ENCODE peak calls at places on chromosomes 16 and 17, in four cellular contexts. U is heart right ventricle, I is uterus, R is NB4. K is an unnamed sample.

GRCh38 chr17:50195196-50195865 is 6.1 kb downstream of the COL1A1 start:
- DNase-seq in I (no peak), R (no peak), U (no peak), K (no peak)

GRCh38 chr16:15907863-15908478 is 19.6 kb upstream of the CEP20 start:
- DNase-seq in U (no peak), R (peak), I (no peak), K (peak)

GRCh38 chr16:85436636-85437160 is 176.4 kb upstream of the GSE1 start:
- DNase-seq in R (no peak), U (no peak), I (peak), K (no peak)

GRCh38 chr17:49381793-49382192 is 19.7 kb upstream of the ZNF652 start:
- DNase-seq in R (no peak), U (no peak), I (no peak), K (no peak)

GRCh38 chr16:55521792-55522191 is 12.9 kb downstream of the LPCAT2 start:
- DNase-seq in I (no peak), R (no peak), U (no peak), K (no peak)

GRCh38 chr16:9797306-9797705 is 384.9 kb downstream of the GRIN2A start:
- DNase-seq in R (no peak), I (no peak), U (peak), K (peak)

GRCh38 chr16:21301168-21301894 is 23.2 kb upstream of the CRYM start:
- DNase-seq in U (peak), R (peak), I (peak), K (peak)

GRCh38 chr17:66549312-66549705 is 246.9 kb downstream of the PRKCA start:
- DNase-seq in U (no peak), R (no peak), I (no peak), K (no peak)

GRCh38 chr16:710500-711075 is 4.3 kb upstream of the METRN start:
- DNase-seq in U (no peak), R (no peak), I (no peak), K (no peak)

GRCh38 chr17:4182043-4182442 is 39.0 kb downstream of the CYB5D2 start:
- DNase-seq in I (no peak), U (no peak), R (no peak), K (no peak)

GRCh38 chr17:30239089-30239462 is 3.6 kb upstream of the SLC6A4 start:
- DNase-seq in R (no peak), U (no peak), I (no peak), K (no peak)

GRCh38 chr16:65667013-65667578 is 545.2 kb upstream of the CDH11 start:
- DNase-seq in U (no peak), I (no peak), R (peak), K (no peak)

GRCh38 chr17:49035470-49036269 is 38.5 kb downstream of the IGF2BP1 start:
- DNase-seq in U (peak), I (peak), R (peak), K (peak)

GRCh38 chr17:9880582-9880999 is 24.5 kb downstream of the RCVRN start:
- DNase-seq in U (no peak), I (no peak), R (peak), K (peak)

GRCh38 chr17:78680436-78680835 is 101.6 kb downstream of the CYTH1 start:
- DNase-seq in I (no peak), U (no peak), R (no peak), K (no peak)

GRCh38 chr17:73553311-73553710 is 90.9 kb downstream of the SDK2 start:
- DNase-seq in I (no peak), R (no peak), U (no peak), K (no peak)

GRCh38 chr17:51487947-51488346 is 227.6 kb downstream of the UTP18 start:
- DNase-seq in U (no peak), R (peak), I (no peak), K (peak)

GRCh38 chr16:57264381-57264780 is 19.3 kb downstream of the ARL2BP start:
- DNase-seq in R (peak), I (no peak), U (no peak), K (no peak)

GRCh38 chr17:52383493-52384100 is 225.1 kb upstream of the CA10 start:
- DNase-seq in U (no peak), I (no peak), R (peak), K (peak)

GRCh38 chr17:949623-950338 is 29.8 kb downstream of the NXN start:
- DNase-seq in I (no peak), R (no peak), U (no peak), K (no peak)

GRCh38 chr17:74519951-74520553 is 11.2 kb downstream of the CD300LB start:
- DNase-seq in U (no peak), I (no peak), R (peak), K (no peak)

GRCh38 chr16:77336637-77337036 is 98.2 kb downstream of the ADAMTS18 start:
- DNase-seq in R (no peak), I (no peak), U (no peak), K (no peak)

GRCh38 chr17:33288954-33289353 is 4.1 kb downstream of the ASIC2 start:
- DNase-seq in R (no peak), I (no peak), U (no peak), K (no peak)

GRCh38 chr17:68511254-68511670 is 968 bp upstream of the PRKAR1A start:
- DNase-seq in U (no peak), I (no peak), R (no peak), K (no peak)

GRCh38 chr16:1958715-1959268 is 546 bp upstream of the NDUFB10 start:
- DNase-seq in U (no peak), R (no peak), I (peak), K (no peak)

GRCh38 chr17:49021768-49022103 is 24.6 kb downstream of the IGF2BP1 start:
- DNase-seq in I (no peak), U (no peak), R (no peak), K (no peak)

GRCh38 chr17:79631640-79632431 is 21.0 kb upstream of the RBFOX3 start:
- DNase-seq in R (no peak), U (no peak), I (no peak), K (no peak)

GRCh38 chr16:57385083-57385482 is 12.8 kb downstream of the CX3CL1 start:
- DNase-seq in U (no peak), I (no peak), R (no peak), K (no peak)

GRCh38 chr17:40963838-40964237 is 2.9 kb downstream of the KRT39 start:
- DNase-seq in R (peak), U (no peak), I (no peak), K (peak)

GRCh38 chr16:27628216-27628945 is 78.4 kb downstream of the KATNIP start:
- DNase-seq in I (no peak), U (no peak), R (no peak), K (no peak)

GRCh38 chr17:34146440-34147043 is 108.5 kb upstream of the CCL2 start:
- DNase-seq in U (peak), R (peak), I (no peak), K (peak)

GRCh38 chr16:84785843-84786538 is 33.8 kb upstream of the CRISPLD2 start:
- DNase-seq in R (no peak), I (no peak), U (peak), K (no peak)

GRCh38 chr16:87685766-87686165 is 80.0 kb downstream of the KLHDC4 start:
- DNase-seq in R (no peak), U (no peak), I (no peak), K (no peak)

GRCh38 chr16:14125708-14126107 is 54.6 kb downstream of the MRTFB start:
- DNase-seq in R (no peak), U (no peak), I (no peak), K (no peak)

GRCh38 chr16:10090816-10091215 is 91.4 kb downstream of the GRIN2A start:
- DNase-seq in I (no peak), U (no peak), R (no peak), K (no peak)

GRCh38 chr17:296906-297690 is 55.5 kb downstream of the RPH3AL start:
- DNase-seq in R (no peak), U (no peak), I (no peak), K (no peak)

GRCh38 chr16:23254338-23254737 is 47.8 kb upstream of the SCNN1B start:
- DNase-seq in U (no peak), I (no peak), R (no peak), K (no peak)

GRCh38 chr16:87207509-87207908 is 109.7 kb downstream of the C16orf95 start:
- DNase-seq in I (no peak), U (no peak), R (peak), K (peak)

GRCh38 chr17:79706931-79707382 is 23.8 kb upstream of the ENPP7 start:
- DNase-seq in I (peak), U (no peak), R (no peak), K (peak)

GRCh38 chr17:57810740-57811632 is 38.9 kb downstream of the MRPS23 start:
- DNase-seq in U (peak), R (peak), I (peak), K (no peak)
- H3K4me3 ChIP-seq in U (peak), R (no peak), I (peak), K (no peak)

DNA sequence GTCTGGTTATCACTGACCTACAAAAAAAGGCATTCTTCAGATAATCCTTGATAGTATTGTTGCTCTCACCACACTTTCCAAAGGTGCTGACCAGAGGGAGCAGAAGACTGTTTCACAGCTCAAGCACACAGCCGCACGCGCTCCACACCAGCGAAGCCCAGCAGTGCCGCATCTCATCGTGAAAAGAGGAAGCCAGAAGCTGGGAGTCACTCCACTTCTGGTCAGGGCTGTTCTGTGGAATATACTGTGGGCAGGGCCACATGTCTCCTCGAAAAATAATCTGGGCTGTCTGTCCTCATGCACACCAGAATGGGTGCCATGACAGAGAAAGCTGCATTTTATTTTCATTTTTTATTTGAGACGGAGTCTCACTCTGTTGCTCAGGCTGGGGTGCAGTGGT is 7.3 kb upstream of the PRSS36 start:
- DNase-seq in I (no peak), R (peak), U (peak), K (no peak)
- H3K4me3 ChIP-seq in I (no peak), R (no peak), U (no peak), K (no peak)

DNA sequence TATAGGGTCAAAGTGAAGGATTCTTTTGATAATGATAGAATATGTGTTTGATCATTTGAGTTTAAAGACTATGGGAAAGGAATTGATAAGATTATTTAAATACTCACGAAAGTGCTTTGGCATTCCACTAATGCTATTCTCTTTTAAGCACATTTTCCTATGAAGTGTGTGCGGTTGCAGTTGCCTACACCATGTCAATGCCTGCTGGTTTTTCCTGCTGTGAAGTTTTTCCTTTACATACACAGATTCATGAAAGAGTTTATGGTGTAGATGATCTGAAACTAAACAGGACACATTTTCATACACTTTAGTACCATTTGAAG is 78.7 kb downstream of the VMP1 start:
- DNase-seq in R (no peak), U (no peak), I (no peak), K (no peak)
- H3K4me3 ChIP-seq in R (peak), U (no peak), I (no peak), K (no peak)

GRCh38 chr17:75557852-75558665 is 29.5 kb upstream of the MYO15B start:
- DNase-seq in U (no peak), I (no peak), R (no peak), K (no peak)
- H3K4me3 ChIP-seq in U (no peak), I (no peak), R (no peak), K (no peak)

DNA sequence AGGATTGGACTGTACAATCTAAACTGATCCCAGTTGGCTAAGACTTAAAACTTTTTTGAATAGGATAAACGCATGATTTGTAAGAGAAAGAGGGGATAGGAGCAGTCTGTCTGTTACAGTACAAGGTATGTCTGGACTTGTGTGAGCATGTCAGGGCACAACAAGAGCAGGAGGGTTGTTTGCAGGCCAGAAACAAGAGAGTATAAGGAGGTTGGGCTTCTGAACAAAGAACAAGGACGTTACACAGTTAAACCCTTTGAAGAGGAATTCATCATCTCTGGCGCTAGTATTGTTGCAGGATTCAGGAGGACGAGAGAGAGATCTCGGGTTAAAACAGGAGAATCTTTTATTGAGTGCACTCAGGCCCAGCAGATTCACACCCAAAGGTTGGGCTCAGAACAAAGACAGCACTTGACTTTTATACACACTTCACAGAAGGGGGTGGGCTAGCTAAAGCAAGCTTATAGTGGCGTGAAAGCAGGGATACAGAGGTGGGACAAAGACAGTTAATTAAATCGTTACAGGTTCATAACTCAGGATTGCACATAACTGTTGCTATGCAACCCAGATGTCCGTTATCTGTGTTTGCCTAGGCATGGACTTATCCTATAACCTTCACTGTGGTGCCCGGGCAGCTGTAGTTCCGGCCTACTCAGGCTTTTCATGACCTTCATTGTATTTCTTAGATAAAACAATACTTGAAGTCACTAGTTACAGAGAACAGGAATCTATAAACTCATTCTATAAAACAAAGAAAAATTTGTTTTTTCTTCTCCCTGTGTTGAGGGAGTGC is 34.4 kb downstream of the SEC14L1 start:
- DNase-seq in R (no peak), I (no peak), U (no peak), K (no peak)
- H3K4me3 ChIP-seq in R (no peak), I (no peak), U (no peak), K (no peak)

GRCh38 chr17:37555386-37555785 is 53.8 kb downstream of the SYNRG start:
- DNase-seq in I (no peak), R (no peak), U (no peak), K (no peak)

GRCh38 chr17:37558299-37558698 is 50.9 kb downstream of the SYNRG start:
- DNase-seq in U (no peak), R (no peak), I (no peak), K (no peak)

GRCh38 chr17:37557482-37557881 is 51.7 kb downstream of the SYNRG start:
- DNase-seq in R (no peak), I (no peak), U (no peak), K (no peak)

GRCh38 chr17:37551788-37552187 is 57.4 kb downstream of the SYNRG start:
- DNase-seq in U (no peak), I (no peak), R (no peak), K (no peak)

DNA sequence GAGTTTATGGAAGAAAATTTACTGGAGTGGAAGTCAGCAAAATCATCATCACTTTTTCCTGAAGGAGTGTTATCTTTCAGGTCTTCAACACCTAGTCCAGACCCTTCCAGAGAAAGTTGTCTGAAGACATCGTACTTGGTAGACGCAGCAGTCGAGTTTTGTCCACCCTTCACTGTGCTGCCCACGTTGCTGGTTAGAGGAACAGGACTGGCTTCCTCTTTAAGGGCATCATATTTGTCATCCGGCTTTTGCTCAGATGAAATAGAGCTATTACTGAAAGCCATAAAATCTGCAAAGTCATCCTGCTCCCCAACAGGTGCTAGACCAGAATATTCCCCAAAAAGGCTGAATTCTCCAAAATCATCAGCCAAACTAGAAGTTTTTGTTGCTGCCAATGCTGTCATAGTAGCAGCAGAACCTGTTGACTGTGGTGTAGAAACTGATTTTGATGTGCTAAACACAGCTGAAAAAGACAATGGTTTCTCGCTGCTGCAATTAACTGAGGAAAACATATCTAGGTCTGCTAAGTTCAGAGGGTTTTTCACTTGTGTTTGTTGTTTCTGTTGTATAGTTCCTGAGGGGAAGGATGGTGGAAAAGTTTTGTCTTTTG is 55.8 kb downstream of the SYNRG start:
- DNase-seq in U (no peak), R (no peak), I (no peak), K (no peak)
- H3K4me3 ChIP-seq in U (no peak), R (no peak), I (no peak), K (no peak)

GRCh38 chr17:42548993-42549755 is 3.5 kb upstream of the HSD17B1 start:
- DNase-seq in I (no peak), R (no peak), U (no peak), K (no peak)

GRCh38 chr17:42547001-42547461 is 5.7 kb upstream of the HSD17B1 start:
- DNase-seq in R (no peak), I (no peak), U (no peak), K (no peak)

GRCh38 chr17:42547698-42548069 is 5.0 kb upstream of the HSD17B1 start:
- DNase-seq in R (no peak), I (no peak), U (peak), K (no peak)

GRCh38 chr17:42544874-42545283 is 7.8 kb upstream of the HSD17B1 start:
- DNase-seq in I (no peak), R (no peak), U (no peak), K (no peak)

GRCh38 chr17:42548070-42548837 is 4.5 kb upstream of the HSD17B1 start:
- DNase-seq in I (no peak), R (no peak), U (peak), K (peak)
- H3K4me3 ChIP-seq in I (peak), R (no peak), U (peak), K (peak)

GRCh38 chr16:7304257-7304656 is 28.4 kb upstream of the RBFOX1 start:
- DNase-seq in R (no peak), U (no peak), I (no peak), K (no peak)

GRCh38 chr16:7303014-7303676 is 29.5 kb upstream of the RBFOX1 start:
- DNase-seq in R (no peak), I (no peak), U (peak), K (no peak)

GRCh38 chr16:7303677-7304200 is 28.9 kb upstream of the RBFOX1 start:
- DNase-seq in R (no peak), U (no peak), I (no peak), K (no peak)

GRCh38 chr16:7304932-7305331 is 27.7 kb upstream of the RBFOX1 start:
- DNase-seq in R (no peak), U (no peak), I (no peak), K (no peak)
- H3K4me3 ChIP-seq in R (no peak), U (no peak), I (no peak), K (no peak)

DNA sequence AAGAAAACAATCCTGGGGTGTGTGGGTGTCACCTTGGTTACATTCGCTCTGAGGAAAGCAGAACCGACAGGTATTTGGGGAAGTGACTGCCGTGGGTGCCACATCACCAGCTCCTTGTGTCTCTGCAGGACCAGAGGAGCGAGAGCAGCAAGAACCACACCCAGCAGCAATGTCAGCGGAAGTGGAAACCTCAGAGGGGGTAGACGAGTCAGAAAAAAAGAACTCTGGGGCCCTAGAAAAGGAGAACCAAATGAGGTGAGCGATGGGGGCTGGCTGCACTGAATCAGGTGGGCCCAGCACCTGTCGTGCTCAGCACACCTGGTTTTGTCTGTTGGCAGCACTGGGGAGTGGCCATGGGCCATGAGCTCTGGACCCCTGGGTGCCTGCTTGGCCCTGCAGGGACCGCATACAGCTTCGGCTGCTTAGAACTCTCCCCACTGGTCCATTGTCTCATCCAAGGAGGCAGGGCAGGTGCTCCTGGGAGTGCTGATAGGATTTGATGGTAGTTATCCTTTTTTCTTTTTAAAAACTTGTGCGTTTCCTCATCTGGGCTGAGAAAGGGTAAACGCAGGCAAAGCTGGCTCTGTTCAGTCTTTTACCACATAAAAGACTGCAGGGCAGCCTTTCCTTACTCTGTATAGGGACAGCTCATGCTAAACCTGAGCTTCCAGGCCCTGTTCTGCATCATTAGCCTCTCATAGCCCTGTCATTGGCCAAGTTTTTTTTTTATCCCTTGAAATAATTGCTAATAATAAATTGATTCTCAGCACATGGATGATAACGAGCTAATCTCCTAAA is 29.4 kb downstream of the HMOX2 start:
- DNase-seq in I (no peak), U (no peak), R (peak), K (no peak)
- H3K4me3 ChIP-seq in I (no peak), U (no peak), R (no peak), K (no peak)

GRCh38 chr17:77196251-77196650 is 55.5 kb downstream of the SEC14L1 start:
- DNase-seq in U (no peak), I (no peak), R (no peak), K (no peak)
- H3K4me3 ChIP-seq in U (no peak), I (no peak), R (no peak), K (no peak)